ENCODE peak calls at places on chromosomes 11 and 22, in five cellular contexts. O is H1, L is GM12878, Z is HepG2, Y is K562. P is an unnamed sample.

GRCh38 chr11:122199661-122200060 is 83.6 kb upstream of the BLID start:
- DNase-seq in Z (no peak), L (no peak), O (no peak), Y (no peak), P (no peak)

GRCh38 chr11:36367806-36368680 is 72.0 kb downstream of the PRR5L start:
- DNase-seq in O (no peak), Y (no peak), Z (no peak), L (no peak), P (no peak)

GRCh38 chr22:50444663-50445062 is 30.2 kb downstream of the SBF1 start:
- DNase-seq in L (no peak), Z (no peak), O (no peak), Y (no peak), P (peak)

GRCh38 chr11:71171576-71171975 is 80.8 kb downstream of the SHANK2 start:
- DNase-seq in L (no peak), O (no peak), Y (no peak), Z (no peak), P (no peak)

GRCh38 chr11:790721-791564 is 1.1 kb upstream of the CEND1 start:
- DNase-seq in O (no peak), Z (no peak), L (no peak), Y (no peak), P (no peak)

GRCh38 chr22:25546242-25546641 is 18.2 kb upstream of the GRK3 start:
- DNase-seq in L (no peak), Y (no peak), O (no peak), Z (no peak), P (no peak)

GRCh38 chr11:23502821-23503220 is 642.5 kb upstream of the CCDC179 start:
- DNase-seq in O (no peak), Z (no peak), Y (no peak), L (no peak), P (no peak)

GRCh38 chr11:1433568-1433967 is 43.8 kb downstream of the BRSK2 start:
- DNase-seq in L (no peak), Y (no peak), O (no peak), Z (no peak), P (no peak)

GRCh38 chr11:2088284-2088683 is 50.9 kb downstream of the IGF2 start:
- DNase-seq in O (no peak), Z (no peak), L (no peak), Y (no peak), P (no peak)

GRCh38 chr11:40030867-40031266 is 1428.6 kb downstream of the LRRC4C start:
- DNase-seq in Y (no peak), L (no peak), Z (no peak), O (no peak), P (no peak)

GRCh38 chr11:129728571-129728970 is 87.1 kb upstream of the TMEM45B start:
- DNase-seq in Y (no peak), L (no peak), O (no peak), Z (no peak), P (no peak)

GRCh38 chr11:77322926-77323590 is 21.6 kb upstream of the GDPD4 start:
- DNase-seq in O (no peak), Y (no peak), Z (no peak), L (no peak), P (no peak)

GRCh38 chr22:28029201-28029948 is 110.3 kb upstream of the PITPNB start:
- DNase-seq in O (no peak), Z (no peak), Y (no peak), L (no peak), P (no peak)

DNA sequence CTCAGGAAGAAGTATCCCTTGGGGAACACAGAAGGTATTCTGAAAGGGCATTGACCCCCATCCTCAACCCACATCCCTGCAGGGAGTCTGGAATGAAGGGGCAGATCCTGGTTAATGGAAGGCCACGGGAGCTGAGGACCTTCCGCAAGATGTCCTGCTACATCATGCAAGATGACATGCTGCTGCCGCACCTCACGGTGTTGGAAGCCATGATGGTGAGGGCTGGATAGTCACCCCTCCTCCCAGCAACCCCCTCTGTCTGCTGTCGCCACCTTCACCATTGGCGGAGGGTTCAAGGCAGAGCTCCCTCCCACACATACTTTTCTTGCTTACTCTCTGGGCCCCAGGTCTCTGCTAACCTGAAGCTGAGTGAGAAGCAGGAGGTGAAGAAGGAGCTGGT is 5.3 kb downstream of the ABCG4 start:
- DNase-seq in Z (no peak), L (no peak), Y (no peak), O (no peak), P (no peak)
- TF ChIP-seq ZNF274 in Z (no peak), L (no peak), Y (no peak), O (no peak), P (no peak)

DNA sequence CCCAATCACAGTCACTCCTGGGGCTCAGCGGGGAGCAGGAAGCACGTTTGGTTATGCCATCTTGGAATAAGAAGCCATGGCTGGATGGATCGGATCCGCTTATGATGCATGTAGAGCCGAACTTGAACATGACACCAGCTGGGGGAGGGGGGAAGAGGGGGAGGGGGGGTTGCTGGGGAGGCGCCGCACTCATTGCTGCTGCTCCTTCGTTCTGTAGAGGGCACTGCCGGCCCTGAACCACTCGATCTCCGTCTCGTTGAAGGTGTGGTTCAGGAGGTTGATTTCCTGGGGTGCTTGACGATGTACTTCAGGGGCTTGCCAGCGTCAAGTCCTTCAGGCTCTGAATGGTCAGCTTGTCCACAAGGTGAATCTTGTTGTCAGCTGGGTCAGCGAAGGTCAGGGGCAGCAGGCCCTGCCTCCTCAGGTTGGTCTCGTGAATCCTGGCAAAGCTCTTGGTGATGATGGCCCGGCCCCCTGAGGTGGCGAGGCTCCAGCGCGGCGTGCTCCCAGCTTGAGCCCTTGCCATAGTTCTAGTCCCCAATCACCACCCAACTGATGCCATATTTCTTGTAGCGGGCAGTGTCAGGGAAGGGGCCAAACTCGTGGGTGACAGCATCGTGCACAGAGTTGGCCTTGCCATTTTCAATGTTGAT is 476.9 kb upstream of the ISX start:
- DNase-seq in O (no peak), Y (no peak), Z (no peak), L (no peak), P (no peak)
- TF ChIP-seq RAD21 in O (no peak), Y (no peak), Z (no peak), L (no peak), P (no peak)

DNA sequence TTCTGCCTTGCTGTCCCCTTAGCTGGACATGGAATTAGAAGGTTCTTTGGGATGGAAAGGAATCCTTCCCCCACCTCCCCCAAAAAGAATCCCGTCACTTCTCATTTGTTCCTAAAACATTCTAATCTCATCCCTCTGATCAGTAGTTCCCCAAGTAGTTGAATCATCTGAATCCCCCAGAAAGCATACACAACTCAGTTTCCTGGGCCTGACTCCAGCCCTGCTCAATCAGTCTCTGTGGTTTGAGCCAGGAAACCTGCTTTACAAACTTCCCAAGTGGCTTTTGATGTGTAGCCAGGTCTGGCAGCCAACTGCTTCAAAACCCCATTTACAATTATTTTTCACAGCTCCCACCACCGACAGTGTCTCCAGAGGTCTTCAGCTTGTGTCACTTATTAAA is 20.2 kb downstream of the C22orf31 start:
- DNase-seq in Z (no peak), L (no peak), O (no peak), Y (no peak), P (no peak)
- H3K9ac ChIP-seq in Z (no peak), L (no peak), O (no peak), Y (no peak), P (no peak)

GRCh38 chr11:96147186-96147585 is 195.8 kb downstream of the MAML2 start:
- DNase-seq in Z (no peak), O (no peak), L (no peak), Y (no peak), P (no peak)
- TF ChIP-seq ZNF274 in Z (no peak), O (no peak), L (no peak), Y (no peak), P (no peak)

GRCh38 chr11:95849087-95849825 is 59.0 kb downstream of the CEP57 start:
- DNase-seq in O (peak), Z (peak), Y (peak), L (no peak), P (peak)
- TF ChIP-seq RAD21 in O (peak), Z (no peak), Y (peak), L (peak), P (peak)

DNA sequence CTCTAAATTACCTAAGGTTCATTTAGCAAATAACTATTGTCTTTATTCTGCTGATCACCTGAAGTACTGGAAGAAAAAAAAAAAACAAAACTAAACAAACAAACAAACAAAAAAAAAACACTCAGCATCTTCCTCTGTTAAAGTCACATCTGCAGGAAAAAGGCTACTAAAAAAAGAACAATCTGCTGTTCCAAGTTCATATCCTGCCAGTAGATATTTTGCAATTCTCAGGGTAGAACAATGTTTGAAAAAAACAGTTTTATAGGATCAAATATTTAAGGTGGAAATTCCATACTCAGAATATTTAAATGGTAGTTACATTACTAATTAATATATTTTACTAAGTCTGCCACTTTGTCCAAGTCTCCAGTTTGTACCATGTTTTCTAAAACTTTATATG is 175.2 kb downstream of the SBF2 start:
- DNase-seq in O (no peak), L (no peak), Z (no peak), Y (no peak), P (no peak)
- H3K9ac ChIP-seq in O (no peak), L (no peak), Z (no peak), Y (no peak), P (no peak)

GRCh38 chr11:134374171-134374570 is 37.9 kb downstream of the B3GAT1 start:
- DNase-seq in Y (no peak), L (no peak), O (no peak), Z (no peak), P (no peak)

GRCh38 chr11:134373591-134374052 is 38.4 kb downstream of the B3GAT1 start:
- DNase-seq in L (no peak), Z (no peak), Y (no peak), O (no peak), P (no peak)

GRCh38 chr11:134377876-134378275 is 34.2 kb downstream of the B3GAT1 start:
- DNase-seq in Z (no peak), Y (no peak), O (no peak), L (no peak), P (no peak)

GRCh38 chr11:134374891-134375550 is 37.0 kb downstream of the B3GAT1 start:
- DNase-seq in O (no peak), Z (no peak), L (no peak), Y (no peak), P (no peak)

DNA sequence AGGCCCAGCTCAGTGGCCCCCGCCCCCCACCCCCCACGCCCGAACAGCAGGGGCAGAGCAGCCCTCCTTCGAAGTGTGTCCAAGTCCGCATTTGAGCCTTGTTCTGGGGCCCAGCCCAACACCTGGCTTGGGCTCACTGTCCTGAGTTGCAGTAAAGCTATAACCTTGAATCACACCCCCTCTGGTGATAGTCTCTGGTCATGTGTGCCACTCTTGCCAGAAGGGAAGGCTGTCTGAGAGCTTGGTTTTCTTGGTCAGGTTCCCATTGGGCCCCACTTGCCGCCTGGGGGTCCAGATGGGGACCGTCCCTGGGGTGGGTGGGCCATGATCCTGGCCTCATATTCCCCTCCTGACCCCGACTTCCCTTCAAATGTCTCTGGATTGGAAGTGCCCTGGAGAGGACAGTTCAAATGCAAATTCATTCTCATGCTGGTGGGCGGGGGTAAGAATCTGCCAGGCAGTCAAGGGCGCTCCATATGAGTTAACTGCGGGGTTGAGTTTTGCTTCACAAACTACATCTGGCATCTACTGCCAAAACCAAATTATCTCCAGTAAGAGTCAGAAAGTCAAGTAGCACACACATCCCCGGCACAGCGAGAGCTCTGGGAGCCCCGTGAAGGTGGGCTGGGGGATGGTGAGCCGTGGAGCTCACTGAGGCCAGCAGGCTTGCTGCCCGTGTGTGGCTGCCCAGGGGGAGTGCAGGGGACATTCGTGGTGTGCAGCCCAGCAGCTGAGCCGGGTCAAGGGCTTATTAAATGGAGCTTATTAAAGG is 35.7 kb downstream of the B3GAT1 start:
- DNase-seq in O (no peak), L (no peak), Z (no peak), Y (no peak), P (no peak)
- TF ChIP-seq ZNF274 in O (no peak), L (no peak), Z (no peak), Y (no peak), P (no peak)

DNA sequence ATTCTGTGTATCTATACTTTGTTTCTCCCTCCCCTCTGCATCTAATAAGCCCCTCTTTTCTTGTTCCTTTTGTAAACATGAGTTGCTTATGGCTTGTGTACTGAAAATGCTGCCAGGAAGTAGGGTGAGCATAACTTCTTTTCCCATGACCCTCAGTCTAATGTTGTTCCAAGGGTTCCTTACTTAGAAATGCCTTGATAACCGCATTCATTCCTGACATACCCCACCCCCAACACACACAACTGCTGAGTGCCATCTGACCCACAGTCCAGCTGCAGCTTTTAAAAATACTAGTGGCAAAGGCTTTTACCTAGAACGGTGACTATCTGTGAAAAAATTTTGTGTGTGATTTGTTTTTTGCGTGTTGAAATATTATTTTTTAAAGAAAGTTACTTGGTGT is 52.5 kb downstream of the ARHGAP42 start:
- DNase-seq in Z (peak), Y (no peak), O (no peak), L (no peak), P (peak)
- TF ChIP-seq RAD21 in Z (no peak), Y (no peak), O (no peak), L (no peak), P (no peak)

DNA sequence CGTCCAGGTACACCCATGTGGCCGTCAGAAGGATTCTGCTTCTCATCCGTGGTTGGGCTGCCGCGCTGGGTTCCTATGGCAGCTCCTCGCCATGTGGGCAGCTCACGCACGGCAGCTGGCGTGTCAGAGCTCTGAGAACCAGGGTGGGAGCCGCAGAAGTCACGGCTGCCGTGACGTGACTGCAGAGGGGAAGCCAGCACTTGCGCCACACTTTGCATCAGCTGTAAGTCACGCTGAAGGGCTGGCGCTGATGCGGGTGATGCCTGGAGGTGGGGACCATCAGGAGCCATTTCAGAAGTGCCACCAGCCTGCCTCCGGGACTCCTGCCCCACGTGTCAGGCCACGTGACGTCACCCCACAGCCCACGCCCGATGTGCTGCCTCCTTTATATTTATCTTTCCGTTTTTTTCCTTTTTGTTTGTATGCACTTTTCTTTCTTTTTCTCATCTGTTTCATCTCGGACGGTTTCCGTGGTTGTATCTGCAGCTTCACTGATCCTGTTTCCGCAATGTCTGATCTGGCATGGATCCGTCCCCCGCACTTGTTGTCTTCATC is 133.2 kb downstream of the IGLL1 start:
- DNase-seq in Z (no peak), O (no peak), Y (no peak), L (no peak), P (no peak)
- H3K9ac ChIP-seq in Z (no peak), O (no peak), Y (no peak), L (no peak), P (no peak)

P was measured in HCT116.